ENCODE peak calls at places on chromosomes 1 and 21, in six cellular contexts. E is Peyer's patch, Z is psoas muscle, K is kidney, W is GM23338, T is AG04450. N is an unnamed sample.

GRCh38 chr1:144101397-144102050 is 129.7 kb upstream of the FAM72C start:
- DNase-seq in E (peak), Z (peak), K (peak), W (no peak), T (no peak), N (peak)

GRCh38 chr1:26584022-26584485 is 54.5 kb downstream of the RPS6KA1 start:
- DNase-seq in E (no peak), Z (no peak), K (no peak), W (peak), T (no peak), N (no peak)

GRCh38 chr1:27436204-27437159 is 44.1 kb downstream of the GPR3 start:
- DNase-seq in E (peak), Z (no peak), K (no peak), W (no peak), T (no peak), N (no peak)

GRCh38 chr21:41703857-41704501 is 62.9 kb downstream of the RIPK4 start:
- DNase-seq in E (no peak), Z (peak), K (peak), W (no peak), T (no peak), N (no peak)

GRCh38 chr21:33951276-33952178 is 35.9 kb upstream of the ATP5PO start:
- DNase-seq in E (no peak), Z (no peak), K (no peak), W (no peak), T (no peak), N (no peak)

GRCh38 chr1:108000620-108001105 is 35.7 kb upstream of the VAV3 start:
- DNase-seq in E (no peak), Z (peak), K (peak), W (no peak), T (peak), N (no peak)

GRCh38 chr21:38861989-38862683 is 56.4 kb downstream of the ETS2 start:
- DNase-seq in E (no peak), Z (no peak), K (no peak), W (no peak), T (no peak), N (no peak)

GRCh38 chr1:30706528-30706927 is 16.9 kb downstream of the MATN1 start:
- DNase-seq in E (no peak), Z (peak), K (peak), W (no peak), T (no peak), N (no peak)

GRCh38 chr1:15151871-15152270 is 1.7 kb upstream of the TMEM51 start:
- DNase-seq in E (no peak), Z (no peak), K (no peak), W (no peak), T (no peak), N (no peak)

GRCh38 chr21:45819478-45820170 is 161.9 kb upstream of the COL6A1 start:
- DNase-seq in E (no peak), Z (peak), K (no peak), W (no peak), T (no peak), N (no peak)

GRCh38 chr1:111238056-111238795 is 10.7 kb downstream of the CHI3L2 start:
- DNase-seq in E (no peak), Z (no peak), K (no peak), W (no peak), T (no peak), N (no peak)

GRCh38 chr1:24619376-24619775 is 23.7 kb upstream of the SRRM1 start:
- DNase-seq in E (no peak), Z (no peak), K (no peak), W (no peak), T (no peak), N (no peak)

GRCh38 chr1:77290576-77290975 is 8.8 kb downstream of the AK5 start:
- DNase-seq in E (no peak), Z (no peak), K (no peak), W (no peak), T (no peak), N (no peak)

GRCh38 chr1:198913667-198914066 is 274.8 kb downstream of the PTPRC start:
- DNase-seq in E (no peak), Z (peak), K (no peak), W (no peak), T (no peak), N (no peak)

GRCh38 chr1:23200885-23201284 is 16.4 kb downstream of the HTR1D start:
- DNase-seq in E (no peak), Z (no peak), K (no peak), W (no peak), T (no peak), N (no peak)

GRCh38 chr1:23198373-23198772 is 18.9 kb downstream of the HTR1D start:
- DNase-seq in E (no peak), Z (no peak), K (no peak), W (no peak), T (peak), N (no peak)

GRCh38 chr1:23196627-23197328 is 20.5 kb downstream of the HTR1D start:
- DNase-seq in E (no peak), Z (no peak), K (no peak), W (peak), T (peak), N (no peak)

GRCh38 chr1:23202263-23202749 is 15.0 kb downstream of the HTR1D start:
- DNase-seq in E (no peak), Z (no peak), K (no peak), W (no peak), T (no peak), N (no peak)
- H3K27ac ChIP-seq in E (no peak), Z (no peak), K (no peak), W (no peak), T (peak), N (no peak)

GRCh38 chr1:99737016-99737415 is 29.4 kb downstream of the FRRS1 start:
- DNase-seq in E (no peak), Z (no peak), K (no peak), W (peak), T (peak), N (no peak)
- TF ChIP-seq CTCF in E (peak), Z (peak), K (peak), W (peak), T (peak), N (no peak)

GRCh38 chr1:229251185-229251584 is 19.7 kb upstream of the RAB4A start:
- DNase-seq in E (no peak), Z (no peak), K (no peak), W (no peak), T (no peak), N (no peak)

GRCh38 chr1:229249854-229250644 is 20.9 kb upstream of the RAB4A start:
- DNase-seq in E (no peak), Z (no peak), K (no peak), W (no peak), T (no peak), N (no peak)

GRCh38 chr1:229254910-229255541 is 15.9 kb upstream of the RAB4A start:
- DNase-seq in E (no peak), Z (no peak), K (no peak), W (peak), T (no peak), N (no peak)

GRCh38 chr1:229253170-229253974 is 17.5 kb upstream of the RAB4A start:
- DNase-seq in E (no peak), Z (no peak), K (no peak), W (peak), T (no peak), N (no peak)

DNA sequence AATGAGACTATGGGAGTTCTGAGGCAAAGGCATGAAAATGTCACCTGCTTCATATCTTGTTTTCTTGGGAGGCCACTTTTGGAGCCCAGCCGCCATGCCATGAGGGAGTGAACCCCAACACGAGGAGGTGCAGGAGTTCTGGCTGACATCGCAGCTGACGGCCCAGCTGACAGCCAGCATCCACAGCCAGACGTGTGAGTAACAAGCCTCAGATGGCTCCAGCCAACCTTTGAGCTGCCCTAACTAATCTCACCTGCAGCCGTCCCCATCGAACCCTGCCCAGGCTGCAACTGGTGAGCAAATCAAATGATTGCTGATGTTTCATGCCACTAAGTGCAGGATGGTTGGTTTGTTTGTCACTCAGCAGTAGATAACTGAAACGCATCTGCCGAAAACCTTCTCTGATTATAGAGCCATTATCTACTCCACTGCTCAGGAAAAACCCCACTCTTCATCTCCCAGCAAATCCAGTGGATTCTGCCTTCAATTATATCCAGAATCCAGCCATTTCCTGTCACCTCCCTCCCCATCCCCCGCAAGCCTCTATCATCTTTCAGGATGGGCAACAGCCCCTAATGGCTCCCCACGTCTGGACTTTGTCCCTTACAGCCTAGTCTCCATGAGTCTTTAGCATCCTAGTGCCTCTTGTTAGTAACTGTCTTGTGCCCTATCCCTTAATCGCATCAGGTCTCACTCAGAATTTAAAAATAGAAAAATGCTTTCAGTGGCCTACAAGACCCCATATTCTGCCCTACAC is 18.5 kb upstream of the RAB4A start:
- DNase-seq in E (no peak), Z (no peak), K (no peak), W (no peak), T (no peak), N (no peak)
- H3K27ac ChIP-seq in E (peak), Z (no peak), K (no peak), W (peak), T (no peak), N (peak)

GRCh38 chr21:36973986-36974850 is 7.7 kb upstream of the HLCS start:
- DNase-seq in E (no peak), Z (no peak), K (no peak), W (no peak), T (no peak), N (no peak)
- TF ChIP-seq CTCF in E (no peak), Z (no peak), K (no peak), W (no peak), T (no peak), N (no peak)

N was measured in CD4-positive, alpha-beta T cell.